ENCODE peak calls at places on chromosomes 4 and X, in eight cellular contexts. M is tibial artery, N is activated B cell treated with CpG ODN at 0.5 μM for 24 hours, O is renal cortical epithelial cell, D is mammary epithelial cell, Y is NCI-H748 treated with DMSO at 0.1 percent for 48 hours, C is GM13976, J is AG08396. Z is an unnamed sample.

GRCh38 chr4:102787096-102787867 is 26.5 kb upstream of the MANBA start:
- DNase-seq in N (no peak), D (peak; percentile 46), Y (no peak), J (no peak), O (no peak), C (no peak), M (no peak), Z (no peak)

GRCh38 chrX:9466115-9466495 is 1.2 kb downstream of the TBL1X start:
- DNase-seq in O (no peak), D (no peak), C (no peak), M (peak; percentile 53), N (peak; percentile 16), Y (no peak), J (no peak), Z (no peak)

GRCh38 chr4:40826821-40827220 is 77.1 kb downstream of the NSUN7 start:
- DNase-seq in J (no peak), C (no peak), Y (no peak), D (no peak), O (no peak), N (no peak), M (no peak), Z (no peak)

GRCh38 chrX:103362504-103362903 is 6.2 kb downstream of the TCEAL9 start:
- DNase-seq in M (no peak), N (no peak), C (no peak), J (peak; percentile 54), Y (no peak), O (peak; percentile 91), D (no peak), Z (no peak)

GRCh38 chrX:55490121-55490520 is 473 bp upstream of the USP51 start:
- DNase-seq in C (no peak), N (no peak), Y (no peak), O (no peak), D (no peak), M (no peak), J (no peak), Z (no peak)

GRCh38 chrX:20595928-20596550 is 329.3 kb upstream of the RPS6KA3 start:
- DNase-seq in D (peak; percentile 69), M (no peak), N (no peak), C (peak; percentile 3), J (no peak), Y (no peak), O (peak; percentile 70), Z (no peak)

GRCh38 chr4:116599859-116600258 is 485.5 kb downstream of the TRAM1L1 start:
- DNase-seq in M (no peak), N (no peak), C (peak; percentile 32), J (no peak), D (no peak), Y (no peak), O (no peak), Z (no peak)

GRCh38 chr4:143420227-143420626 is 83.6 kb downstream of the GAB1 start:
- DNase-seq in M (no peak), O (no peak), D (no peak), J (no peak), Y (no peak), N (no peak), C (no peak), Z (no peak)

GRCh38 chr4:173254646-173255045 is 79.5 kb downstream of the HMGB2 start:
- DNase-seq in J (no peak), Y (no peak), N (no peak), M (no peak), D (no peak), O (no peak), C (no peak), Z (no peak)

GRCh38 chr4:1278336-1278670 is 11.4 kb upstream of the MAEA start:
- DNase-seq in C (peak; percentile 23), J (no peak), D (peak; percentile 61), Y (no peak), O (peak; percentile 49), N (no peak), M (no peak), Z (no peak)

GRCh38 chr4:120009731-120010130 is 56.9 kb downstream of the MAD2L1 start:
- DNase-seq in M (no peak), O (peak; percentile 32), J (peak; percentile 74), C (no peak), N (no peak), Y (no peak), D (peak; percentile 69), Z (no peak)

GRCh38 chr4:122044496-122044895 is 92.6 kb upstream of the TRPC3 start:
- DNase-seq in J (no peak), O (no peak), N (no peak), C (no peak), D (no peak), Y (no peak), M (no peak), Z (no peak)

GRCh38 chrX:82945332-82945731 is 562.8 kb upstream of the POU3F4 start:
- DNase-seq in C (no peak), M (no peak), D (no peak), Y (no peak), O (no peak), J (no peak), N (no peak), Z (no peak)

GRCh38 chr4:134490863-134491262 is 289.3 kb upstream of the PABPC4L start:
- DNase-seq in C (no peak), J (no peak), D (no peak), M (no peak), O (no peak), Y (no peak), N (no peak), Z (no peak)

GRCh38 chrX:107579956-107580355 is 48.4 kb upstream of the PRPS1 start:
- DNase-seq in M (no peak), D (peak; percentile 29), O (no peak), J (no peak), N (no peak), C (no peak), Y (no peak), Z (no peak)

GRCh38 chr4:60865238-60865637 is 334.9 kb upstream of the ADGRL3 start:
- DNase-seq in J (no peak), D (peak; percentile 1), C (no peak), O (no peak), M (no peak), N (no peak), Y (peak; percentile 13), Z (no peak)

GRCh38 chr4:87241341-87241740 is 20.9 kb upstream of the KLHL8 start:
- DNase-seq in O (peak; percentile 16), J (no peak), M (no peak), D (no peak), N (no peak), Y (no peak), C (no peak), Z (no peak)

GRCh38 chr4:108172231-108172779 is 3.6 kb upstream of the LEF1 start:
- DNase-seq in N (peak; percentile 22), C (peak; percentile 71), D (no peak), M (no peak), Y (no peak), J (no peak), O (no peak), Z (no peak)

GRCh38 chr4:71006203-71006907 is 12.9 kb downstream of the DCK start:
- DNase-seq in Y (no peak), O (no peak), M (no peak), C (peak; percentile 50), D (no peak), N (no peak), J (no peak), Z (no peak)

GRCh38 chrX:80799616-80800015 is 10.1 kb downstream of the BRWD3 start:
- DNase-seq in M (no peak), N (no peak), D (no peak), J (no peak), Y (no peak), C (no peak), O (no peak), Z (no peak)

GRCh38 chrX:110384490-110384889 is 25.8 kb downstream of the RTL9 start:
- DNase-seq in J (peak; percentile 16), C (no peak), N (no peak), D (peak; percentile 31), M (no peak), O (peak; percentile 63), Y (no peak), Z (no peak)

GRCh38 chr4:4890574-4891260 is 31.3 kb downstream of the MSX1 start:
- DNase-seq in J (no peak), N (no peak), O (no peak), Y (no peak), C (no peak), M (no peak), D (no peak), Z (no peak)

GRCh38 chr4:138184881-138185280 is 57.3 kb downstream of the SLC7A11 start:
- DNase-seq in O (peak; percentile 39), N (no peak), J (no peak), C (no peak), M (no peak), D (no peak), Y (no peak), Z (no peak)

GRCh38 chrX:37685452-37686347 is at the start of gene XK:
- DNase-seq in Y (peak; percentile 2), J (peak; percentile 36), C (peak; percentile 34), M (peak; percentile 20), D (peak; percentile 19), O (peak; percentile 2), N (peak; percentile 19), Z (peak; percentile 23)